ENCODE peak calls at places on chromosomes 13 and 19, in ten cellular contexts. One of them, this sample, is unnamed.

GRCh38 chr13:108609353-108609752 is 20.1 kb upstream of the MYO16 start:
- DNase-seq in HCT116: peak
- DNase-seq in hepatocyte: peak
- DNase-seq in left lung: no peak
- DNase-seq in CD8-positive, alpha-beta T cell: no peak
- DNase-seq in mammary epithelial cell: peak
- DNase-seq in AG04450: peak
- DNase-seq in ascending aorta: no peak
- DNase-seq in heart right ventricle: no peak
- DNase-seq in fibroblast of lung: peak
- DNase-seq in this sample: no peak

GRCh38 chr19:8831832-8832131 is 322 bp downstream of the ZNF558 start:
- DNase-seq in HCT116: no peak
- DNase-seq in hepatocyte: no peak
- DNase-seq in left lung: no peak
- DNase-seq in CD8-positive, alpha-beta T cell: no peak
- DNase-seq in mammary epithelial cell: no peak
- DNase-seq in AG04450: no peak
- DNase-seq in ascending aorta: no peak
- DNase-seq in heart right ventricle: no peak
- DNase-seq in fibroblast of lung: no peak
- DNase-seq in this sample: no peak

GRCh38 chr13:77028202-77028601 is 1.2 kb upstream of the FBXL3 start:
- DNase-seq in HCT116: no peak
- DNase-seq in hepatocyte: peak
- DNase-seq in left lung: no peak
- DNase-seq in CD8-positive, alpha-beta T cell: no peak
- DNase-seq in mammary epithelial cell: peak
- DNase-seq in AG04450: no peak
- DNase-seq in ascending aorta: no peak
- DNase-seq in heart right ventricle: peak
- DNase-seq in fibroblast of lung: peak
- DNase-seq in this sample: no peak

GRCh38 chr19:53147645-53148044 is 11.2 kb downstream of the ZNF347 start:
- DNase-seq in HCT116: no peak
- DNase-seq in hepatocyte: no peak
- DNase-seq in left lung: no peak
- DNase-seq in CD8-positive, alpha-beta T cell: no peak
- DNase-seq in mammary epithelial cell: no peak
- DNase-seq in AG04450: no peak
- DNase-seq in ascending aorta: no peak
- DNase-seq in heart right ventricle: no peak
- DNase-seq in fibroblast of lung: no peak
- DNase-seq in this sample: no peak

GRCh38 chr13:94705081-94705751 is 7.1 kb downstream of the SOX21 start:
- DNase-seq in HCT116: no peak
- DNase-seq in hepatocyte: no peak
- DNase-seq in left lung: no peak
- DNase-seq in CD8-positive, alpha-beta T cell: no peak
- DNase-seq in mammary epithelial cell: no peak
- DNase-seq in AG04450: no peak
- DNase-seq in ascending aorta: no peak
- DNase-seq in heart right ventricle: no peak
- DNase-seq in fibroblast of lung: no peak
- DNase-seq in this sample: no peak

GRCh38 chr19:45608948-45609347 is 6.9 kb upstream of the GPR4 start:
- DNase-seq in HCT116: no peak
- DNase-seq in hepatocyte: no peak
- DNase-seq in left lung: no peak
- DNase-seq in CD8-positive, alpha-beta T cell: no peak
- DNase-seq in mammary epithelial cell: no peak
- DNase-seq in AG04450: no peak
- DNase-seq in ascending aorta: no peak
- DNase-seq in heart right ventricle: no peak
- DNase-seq in fibroblast of lung: no peak
- DNase-seq in this sample: no peak

GRCh38 chr13:25910243-25910642 is 141.6 kb downstream of the SHISA2 start:
- DNase-seq in HCT116: no peak
- DNase-seq in hepatocyte: peak
- DNase-seq in left lung: no peak
- DNase-seq in CD8-positive, alpha-beta T cell: no peak
- DNase-seq in mammary epithelial cell: no peak
- DNase-seq in AG04450: no peak
- DNase-seq in ascending aorta: no peak
- DNase-seq in heart right ventricle: no peak
- DNase-seq in fibroblast of lung: no peak
- DNase-seq in this sample: no peak

GRCh38 chr13:29750178-29750530 is 100.3 kb downstream of the UBL3 start:
- DNase-seq in HCT116: no peak
- DNase-seq in hepatocyte: no peak
- DNase-seq in left lung: no peak
- DNase-seq in CD8-positive, alpha-beta T cell: no peak
- DNase-seq in mammary epithelial cell: no peak
- DNase-seq in AG04450: no peak
- DNase-seq in ascending aorta: no peak
- DNase-seq in heart right ventricle: no peak
- DNase-seq in fibroblast of lung: no peak
- DNase-seq in this sample: no peak

GRCh38 chr13:96491103-96491502 is 401.2 kb downstream of the HS6ST3 start:
- DNase-seq in HCT116: no peak
- DNase-seq in hepatocyte: no peak
- DNase-seq in left lung: no peak
- DNase-seq in CD8-positive, alpha-beta T cell: no peak
- DNase-seq in mammary epithelial cell: no peak
- DNase-seq in AG04450: no peak
- DNase-seq in ascending aorta: no peak
- DNase-seq in heart right ventricle: no peak
- DNase-seq in fibroblast of lung: no peak
- DNase-seq in this sample: no peak

GRCh38 chr13:96490590-96490989 is 400.7 kb downstream of the HS6ST3 start:
- DNase-seq in HCT116: no peak
- DNase-seq in hepatocyte: no peak
- DNase-seq in left lung: no peak
- DNase-seq in CD8-positive, alpha-beta T cell: no peak
- DNase-seq in mammary epithelial cell: no peak
- DNase-seq in AG04450: no peak
- DNase-seq in ascending aorta: no peak
- DNase-seq in heart right ventricle: no peak
- DNase-seq in fibroblast of lung: no peak
- DNase-seq in this sample: no peak

DNA sequence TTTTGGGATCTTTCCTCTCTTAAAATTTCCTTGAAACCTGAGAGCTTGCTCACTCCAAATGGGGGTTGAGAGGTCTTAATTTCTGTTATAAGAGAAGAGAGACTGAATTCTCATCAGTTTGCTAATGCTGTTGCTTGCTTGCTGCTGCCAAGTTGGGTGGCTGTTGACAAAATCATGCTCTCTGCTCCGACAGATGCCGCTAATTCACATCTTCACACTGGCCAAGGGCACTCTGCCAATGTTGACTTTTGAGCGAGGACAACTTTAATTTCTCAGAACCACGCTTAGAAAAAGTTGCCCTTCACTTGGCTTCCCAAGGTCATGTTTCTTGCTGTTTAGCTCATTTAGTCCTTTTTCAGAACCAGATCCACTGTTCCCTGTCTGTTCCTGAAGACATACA is 402.9 kb downstream of the HS6ST3 start:
- DNase-seq in HCT116: no peak
- DNase-seq in hepatocyte: no peak
- DNase-seq in left lung: no peak
- DNase-seq in CD8-positive, alpha-beta T cell: no peak
- DNase-seq in mammary epithelial cell: no peak
- DNase-seq in AG04450: no peak
- DNase-seq in ascending aorta: no peak
- DNase-seq in heart right ventricle: peak
- DNase-seq in fibroblast of lung: no peak
- DNase-seq in this sample: no peak
- TF ChIP-seq CTCF in HCT116: no peak
- TF ChIP-seq CTCF in hepatocyte: no peak
- TF ChIP-seq CTCF in left lung: no peak
- TF ChIP-seq CTCF in CD8-positive, alpha-beta T cell: no peak
- TF ChIP-seq CTCF in mammary epithelial cell: no peak
- TF ChIP-seq CTCF in AG04450: no peak
- TF ChIP-seq CTCF in ascending aorta: no peak
- TF ChIP-seq CTCF in heart right ventricle: no peak
- TF ChIP-seq CTCF in fibroblast of lung: no peak
- TF ChIP-seq CTCF in this sample: no peak

DNA sequence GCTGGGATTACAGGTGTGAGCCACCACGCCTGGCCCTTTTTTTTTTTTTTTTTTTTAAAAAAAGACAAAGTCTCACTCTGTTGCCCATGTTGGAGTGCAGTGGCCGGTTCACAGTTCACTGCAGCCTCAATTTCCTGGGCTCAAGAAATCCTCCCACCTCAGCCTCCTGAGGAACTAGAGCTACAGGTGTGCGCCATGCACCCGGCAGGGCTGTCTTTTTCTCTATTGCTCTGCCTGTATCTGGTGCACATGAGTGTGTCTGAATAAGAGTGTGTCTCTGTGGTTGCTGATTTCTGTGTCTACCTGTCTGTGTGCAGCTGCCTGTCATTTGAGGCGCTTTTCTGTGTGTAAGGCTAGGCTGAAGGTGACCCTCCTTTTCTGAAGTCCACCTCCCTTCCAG is 1.6 kb upstream of the PRR12 start:
- DNase-seq in HCT116: no peak
- DNase-seq in hepatocyte: no peak
- DNase-seq in left lung: no peak
- DNase-seq in CD8-positive, alpha-beta T cell: no peak
- DNase-seq in mammary epithelial cell: peak
- DNase-seq in AG04450: no peak
- DNase-seq in ascending aorta: no peak
- DNase-seq in heart right ventricle: no peak
- DNase-seq in fibroblast of lung: no peak
- DNase-seq in this sample: no peak
- H3K27ac ChIP-seq in HCT116: peak
- H3K27ac ChIP-seq in hepatocyte: peak
- H3K27ac ChIP-seq in left lung: peak
- H3K27ac ChIP-seq in CD8-positive, alpha-beta T cell: no peak
- H3K27ac ChIP-seq in mammary epithelial cell: no peak
- H3K27ac ChIP-seq in AG04450: no peak
- H3K27ac ChIP-seq in ascending aorta: peak
- H3K27ac ChIP-seq in heart right ventricle: peak
- H3K27ac ChIP-seq in fibroblast of lung: no peak
- H3K27ac ChIP-seq in this sample: peak

GRCh38 chr19:2624537-2625091 is 77.9 kb downstream of the GNG7 start:
- DNase-seq in HCT116: no peak
- DNase-seq in hepatocyte: peak
- DNase-seq in left lung: peak
- DNase-seq in CD8-positive, alpha-beta T cell: no peak
- DNase-seq in mammary epithelial cell: no peak
- DNase-seq in AG04450: no peak
- DNase-seq in ascending aorta: no peak
- DNase-seq in heart right ventricle: peak
- DNase-seq in fibroblast of lung: no peak
- DNase-seq in this sample: no peak
- TF ChIP-seq CTCF in HCT116: peak
- TF ChIP-seq CTCF in hepatocyte: no peak
- TF ChIP-seq CTCF in left lung: peak
- TF ChIP-seq CTCF in CD8-positive, alpha-beta T cell: no peak
- TF ChIP-seq CTCF in mammary epithelial cell: no peak
- TF ChIP-seq CTCF in AG04450: no peak
- TF ChIP-seq CTCF in ascending aorta: no peak
- TF ChIP-seq CTCF in heart right ventricle: peak
- TF ChIP-seq CTCF in fibroblast of lung: no peak
- TF ChIP-seq CTCF in this sample: no peak

GRCh38 chr13:44800626-44801025 is 188.6 kb downstream of the NUFIP1 start:
- DNase-seq in HCT116: no peak
- DNase-seq in hepatocyte: no peak
- DNase-seq in left lung: no peak
- DNase-seq in CD8-positive, alpha-beta T cell: no peak
- DNase-seq in mammary epithelial cell: no peak
- DNase-seq in AG04450: no peak
- DNase-seq in ascending aorta: no peak
- DNase-seq in heart right ventricle: no peak
- DNase-seq in fibroblast of lung: no peak
- DNase-seq in this sample: no peak

GRCh38 chr13:44795176-44795575 is 194.1 kb downstream of the NUFIP1 start:
- DNase-seq in HCT116: no peak
- DNase-seq in hepatocyte: no peak
- DNase-seq in left lung: no peak
- DNase-seq in CD8-positive, alpha-beta T cell: no peak
- DNase-seq in mammary epithelial cell: no peak
- DNase-seq in AG04450: no peak
- DNase-seq in ascending aorta: no peak
- DNase-seq in heart right ventricle: no peak
- DNase-seq in fibroblast of lung: no peak
- DNase-seq in this sample: no peak

GRCh38 chr13:44792096-44792495 is 197.2 kb downstream of the NUFIP1 start:
- DNase-seq in HCT116: no peak
- DNase-seq in hepatocyte: no peak
- DNase-seq in left lung: no peak
- DNase-seq in CD8-positive, alpha-beta T cell: no peak
- DNase-seq in mammary epithelial cell: no peak
- DNase-seq in AG04450: no peak
- DNase-seq in ascending aorta: no peak
- DNase-seq in heart right ventricle: no peak
- DNase-seq in fibroblast of lung: no peak
- DNase-seq in this sample: no peak

GRCh38 chr13:44797685-44798084 is 191.6 kb downstream of the NUFIP1 start:
- DNase-seq in HCT116: no peak
- DNase-seq in hepatocyte: no peak
- DNase-seq in left lung: no peak
- DNase-seq in CD8-positive, alpha-beta T cell: no peak
- DNase-seq in mammary epithelial cell: no peak
- DNase-seq in AG04450: no peak
- DNase-seq in ascending aorta: no peak
- DNase-seq in heart right ventricle: no peak
- DNase-seq in fibroblast of lung: no peak
- DNase-seq in this sample: no peak

DNA sequence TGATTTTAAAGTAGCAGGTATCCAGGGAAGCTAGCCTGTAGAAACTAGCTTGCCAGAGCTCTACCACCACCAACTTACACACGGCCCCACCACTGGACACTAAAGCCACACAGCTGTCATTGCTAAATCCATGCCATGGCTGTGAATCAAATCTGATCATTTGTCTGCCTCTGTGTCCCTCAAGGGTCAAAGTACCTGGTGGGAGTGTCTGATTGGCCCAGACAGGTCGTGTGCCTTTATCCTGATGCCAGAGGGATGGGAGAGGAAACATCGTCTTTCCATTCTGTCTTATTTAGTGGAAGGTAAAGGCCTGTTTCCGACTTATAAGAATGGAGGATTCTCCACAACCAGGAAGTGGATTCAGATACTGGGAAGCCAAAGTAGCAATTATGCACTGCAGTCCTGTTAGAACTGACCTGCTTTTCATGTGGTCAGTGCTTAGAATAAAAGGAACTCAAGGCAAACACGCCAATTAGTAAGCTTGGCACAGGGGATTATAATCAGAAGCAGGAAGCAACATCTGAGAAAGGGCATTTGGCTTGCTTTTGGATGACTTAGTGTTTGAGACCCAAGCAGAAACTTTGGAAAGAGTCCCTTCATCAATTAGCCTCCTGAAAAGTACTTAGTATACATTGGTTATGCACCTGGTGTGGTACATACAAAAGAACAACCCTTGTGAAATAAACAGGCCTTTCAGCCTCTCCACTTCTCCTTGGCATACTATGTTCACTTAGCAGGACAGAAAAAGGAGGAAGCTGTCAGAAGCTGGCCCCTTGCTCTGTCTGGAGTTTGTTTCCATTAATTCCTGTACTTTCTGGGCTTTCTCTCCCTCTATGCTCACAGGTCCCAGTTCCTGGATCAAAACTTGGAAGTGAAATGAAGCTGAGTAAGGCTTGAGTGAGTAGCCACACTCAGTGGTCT is 192.4 kb downstream of the NUFIP1 start:
- DNase-seq in HCT116: no peak
- DNase-seq in hepatocyte: no peak
- DNase-seq in left lung: no peak
- DNase-seq in CD8-positive, alpha-beta T cell: no peak
- DNase-seq in mammary epithelial cell: no peak
- DNase-seq in AG04450: no peak
- DNase-seq in ascending aorta: no peak
- DNase-seq in heart right ventricle: no peak
- DNase-seq in fibroblast of lung: no peak
- DNase-seq in this sample: no peak
- H3K27ac ChIP-seq in HCT116: no peak
- H3K27ac ChIP-seq in hepatocyte: no peak
- H3K27ac ChIP-seq in left lung: no peak
- H3K27ac ChIP-seq in CD8-positive, alpha-beta T cell: no peak
- H3K27ac ChIP-seq in mammary epithelial cell: no peak
- H3K27ac ChIP-seq in AG04450: no peak
- H3K27ac ChIP-seq in ascending aorta: peak
- H3K27ac ChIP-seq in heart right ventricle: no peak
- H3K27ac ChIP-seq in fibroblast of lung: no peak
- H3K27ac ChIP-seq in this sample: no peak

This sample was measured in coronary artery.